ENCODE peak calls at places on chromosomes 6 and 20, in four cellular contexts. S is adrenal gland; C is OCI-LY7; Z is effector memory CD4-positive, alpha-beta T cell. X is an unnamed sample.

GRCh38 chr6:27890351-27891299 is 21.6 kb downstream of the OR2B2 start:
- DNase-seq in C (peak), Z (peak), S (peak), X (peak)

GRCh38 chr6:90393232-90393884 is 96.7 kb upstream of the BACH2 start:
- DNase-seq in C (peak), S (peak), Z (peak), X (peak)

GRCh38 chr6:96659084-96659845 is 96.3 kb downstream of the FHL5 start:
- DNase-seq in Z (no peak), C (no peak), S (no peak), X (no peak)

GRCh38 chr6:15781890-15782289 is 119.1 kb upstream of the DTNBP1 start:
- DNase-seq in C (no peak), Z (no peak), S (no peak), X (no peak)

GRCh38 chr6:39251406-39251805 is 22.1 kb upstream of the KCNK5 start:
- DNase-seq in C (no peak), S (no peak), Z (no peak), X (no peak)

GRCh38 chr6:15213838-15214398 is 32.0 kb upstream of the JARID2 start:
- DNase-seq in Z (no peak), S (no peak), C (no peak), X (no peak)

GRCh38 chr6:5659467-5659866 is 347.3 kb downstream of the NRN1 start:
- DNase-seq in Z (no peak), S (no peak), C (no peak), X (no peak)

GRCh38 chr6:144217264-144217663 is 66.9 kb downstream of the STX11 start:
- DNase-seq in S (no peak), Z (no peak), C (no peak), X (no peak)

GRCh38 chr6:15653581-15653980 is 9.2 kb downstream of the DTNBP1 start:
- DNase-seq in Z (no peak), C (no peak), S (no peak), X (no peak)

GRCh38 chr20:32829291-32830005 is 9.7 kb downstream of the MAPRE1 start:
- DNase-seq in S (no peak), C (no peak), Z (no peak), X (no peak)

GRCh38 chr6:73665686-73666319 is 12.0 kb upstream of the SLC17A5 start:
- DNase-seq in Z (no peak), S (no peak), C (no peak), X (no peak)